ENCODE peak calls at places on chromosomes 13 and 19, in four cellular contexts. C is aorta, X is uterus, K is ascending aorta. Z is an unnamed sample. For H3K27me3, the result is how much of the 10 kb centered on the place peaks cover.

GRCh38 chr19:47758433-47758784 is 13.1 kb downstream of the NOP53 start:
- DNase-seq in X (no peak), C (no peak), K (no peak), Z (no peak)

GRCh38 chr13:28584873-28585317 is 74.0 kb upstream of the POMP start:
- DNase-seq in X (no peak), K (no peak), C (no peak), Z (no peak)

GRCh38 chr13:97434417-97435296 is 688 bp downstream of the RAP2A start:
- DNase-seq in X (peak), C (peak), K (peak), Z (peak)

GRCh38 chr19:38445362-38445761 is 11.9 kb downstream of the RYR1 start:
- DNase-seq in X (no peak), C (no peak), K (no peak), Z (no peak)

GRCh38 chr19:44818470-44818856 is 9.6 kb downstream of the BCAM start:
- DNase-seq in X (no peak), C (no peak), K (no peak), Z (no peak)

GRCh38 chr19:19405919-19406877 is 723 bp downstream of the GATAD2A start:
- DNase-seq in C (peak), K (peak), X (peak), Z (peak)

GRCh38 chr19:43767316-43767715 is 12.6 kb upstream of the SMG9 start:
- DNase-seq in K (no peak), C (peak), X (no peak), Z (no peak)

GRCh38 chr13:49858183-49858856 is 65.8 kb upstream of the KPNA3 start:
- DNase-seq in X (no peak), K (no peak), C (no peak), Z (no peak)

GRCh38 chr13:27139565-27139964 is 32.0 kb downstream of the USP12 start:
- DNase-seq in C (no peak), K (no peak), X (no peak), Z (no peak)

GRCh38 chr19:40355975-40356680 is 7.6 kb downstream of the PLD3 start:
- DNase-seq in K (no peak), X (no peak), C (no peak), Z (no peak)

GRCh38 chr19:13817615-13818371 is 22.6 kb downstream of the ZSWIM4 start:
- DNase-seq in C (no peak), X (no peak), K (peak), Z (no peak)

GRCh38 chr19:676343-677105 is at the start of gene FSTL3:
- DNase-seq in X (peak), C (no peak), K (no peak), Z (no peak)

DNA sequence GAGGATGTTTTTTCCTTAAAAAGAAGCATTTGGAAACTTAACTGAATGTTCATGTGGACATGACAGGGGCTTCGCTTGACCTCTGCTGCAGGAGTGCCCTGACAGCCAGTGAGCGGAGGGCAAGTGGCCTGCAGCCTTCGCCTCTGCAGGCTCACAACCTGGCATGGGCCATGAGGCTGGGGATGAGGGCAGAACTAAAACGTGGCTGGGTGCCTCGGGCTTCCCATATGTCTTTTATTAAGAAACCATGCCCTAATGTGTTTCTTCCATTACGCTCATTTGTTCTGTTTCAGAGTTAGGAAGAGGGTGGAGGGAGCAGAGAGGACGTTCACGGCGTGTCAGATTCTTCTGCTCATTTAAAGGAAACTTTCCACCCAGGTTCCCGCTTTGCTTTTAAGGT is 2.9 kb downstream of the ARHGEF7 start:
- DNase-seq in C (no peak), X (no peak), K (no peak), Z (no peak)
- H3K27me3 ChIP-seq in C (under half), X (under half), K (under half), Z (under half)

DNA sequence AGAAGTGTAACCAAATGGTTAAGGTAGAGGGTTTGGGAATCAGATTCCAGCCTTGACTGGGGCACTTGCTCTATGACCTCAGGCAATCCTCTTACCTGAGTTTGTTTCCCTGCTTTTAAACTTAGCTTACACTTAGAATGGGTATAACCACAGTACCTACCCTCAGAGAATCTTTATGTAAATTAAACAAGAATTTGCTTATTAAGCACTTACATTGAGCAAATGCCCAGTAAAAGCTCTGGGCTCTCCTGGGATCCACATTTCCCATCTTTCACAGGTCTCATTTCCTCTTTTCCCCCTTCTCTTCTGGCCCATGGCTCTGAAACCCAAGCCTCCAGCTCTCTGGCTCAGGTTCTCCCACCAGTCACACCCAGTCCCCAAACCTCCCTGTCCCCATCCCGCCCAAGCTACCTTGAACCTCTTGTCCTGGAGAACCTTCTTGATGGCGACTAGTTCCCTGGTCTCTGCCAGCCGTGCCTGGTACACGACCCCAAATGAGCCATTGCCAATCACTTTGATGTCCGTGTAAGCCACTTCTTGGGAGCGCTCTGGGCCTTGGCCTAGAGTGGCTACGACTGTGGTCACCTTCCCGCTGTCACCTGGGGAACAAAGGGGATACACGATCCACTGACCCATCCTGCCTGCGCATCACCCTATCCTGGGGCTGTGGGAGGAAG is 2.7 kb downstream of the GSK3A start:
- DNase-seq in K (no peak), X (no peak), C (no peak), Z (no peak)
- H3K4me3 ChIP-seq in K (no peak), X (no peak), C (no peak), Z (no peak)

GRCh38 chr19:4592445-4592844 is 33.0 kb upstream of the SEMA6B start:
- DNase-seq in C (no peak), X (no peak), K (no peak), Z (no peak)
- H3K27me3 ChIP-seq in C (under half), X (under half), K (under half), Z (under half)

DNA sequence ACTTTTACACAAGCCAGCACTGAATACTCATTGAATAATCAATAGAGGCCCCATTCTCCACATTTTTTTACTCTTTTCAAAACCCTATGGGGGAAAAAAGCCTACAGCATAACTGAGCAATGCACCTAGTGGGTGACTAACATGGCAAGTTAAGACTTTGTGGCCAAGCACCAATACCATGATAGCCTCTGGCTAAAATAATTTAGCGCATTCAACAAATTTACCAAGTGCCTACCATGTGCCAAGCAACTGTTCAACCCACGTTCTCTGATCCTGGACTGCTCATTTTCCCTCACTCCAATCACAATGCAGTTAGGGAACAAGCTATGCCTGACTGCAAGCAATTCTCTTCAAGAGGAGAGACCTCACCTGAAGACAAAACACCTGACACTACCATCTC is 3.0 kb downstream of the ANKRD10 start:
- DNase-seq in X (no peak), K (no peak), C (no peak), Z (no peak)
- H3K4me3 ChIP-seq in X (no peak), K (peak), C (no peak), Z (no peak)